ENCODE peak calls at places on chromosomes 6 and 20, in ten cellular contexts. A is H9; T is activated effector memory CD4-positive, alpha-beta T cell treated with Interleukin-2 at 50 U/mL for 16 hours; F is PC-9; I is COR-L47; W is central memory CD4-positive, alpha-beta T cell; L is NCI-H1105 treated with DMSO at 0.1 percent for 48 hours; Y is Caki2; X is left cardiac atrium; M is heart left ventricle. C is an unnamed sample.
A peak's percentile ranks its signal among the peaks of the same experiment; 100 is the strongest.

GRCh38 chr6:4355241-4355640 is 219.9 kb upstream of the ECI2 start:
- DNase-seq in A (no peak), M (no peak), I (no peak), Y (no peak), X (no peak), T (no peak), F (peak; percentile 57), W (no peak), L (no peak), C (no peak)

GRCh38 chr6:107491059-107491609 is 1.2 kb downstream of the SOBP start:
- DNase-seq in F (no peak), L (peak; percentile 70), T (no peak), W (no peak), Y (no peak), M (peak; percentile 79), A (peak; percentile 64), X (peak; percentile 82), I (peak; percentile 19), C (no peak)

GRCh38 chr6:3260296-3260695 is 1.5 kb downstream of the PSMG4 start:
- DNase-seq in I (no peak), W (no peak), Y (no peak), M (no peak), L (no peak), F (no peak), T (no peak), X (no peak), A (no peak), C (no peak)

GRCh38 chr6:8180327-8181161 is 78.2 kb upstream of the EEF1E1 start:
- DNase-seq in L (no peak), I (no peak), X (no peak), T (no peak), W (no peak), Y (peak; percentile 98), F (peak; percentile 42), A (peak; percentile 51), M (no peak), C (no peak)

GRCh38 chr20:34473262-34473883 is 42.8 kb upstream of the DYNLRB1 start:
- DNase-seq in X (peak; percentile 50), F (no peak), A (peak; percentile 56), M (peak; percentile 44), I (peak; percentile 38), L (peak; percentile 10), Y (peak; percentile 51), W (no peak), T (no peak), C (no peak)

GRCh38 chr20:41078329-41078728 is 49.7 kb downstream of the TOP1 start:
- DNase-seq in X (no peak), L (peak; percentile 33), M (peak; percentile 13), Y (peak; percentile 51), F (peak; percentile 88), A (no peak), I (no peak), W (no peak), T (no peak), C (no peak)

GRCh38 chr6:76876922-76877553 is 586.3 kb downstream of the HTR1B start:
- DNase-seq in I (no peak), T (no peak), M (peak; percentile 19), F (peak; percentile 49), A (peak; percentile 84), Y (peak; percentile 64), X (peak; percentile 16), L (peak; percentile 79), W (no peak), C (peak; percentile 66)

GRCh38 chr20:47610945-47611250 is 109.2 kb downstream of the NCOA3 start:
- DNase-seq in L (no peak), A (no peak), X (no peak), T (no peak), M (no peak), F (no peak), I (no peak), Y (no peak), W (no peak), C (no peak)

GRCh38 chr20:21251278-21251677 is 51.9 kb upstream of the XRN2 start:
- DNase-seq in I (no peak), A (no peak), W (no peak), F (no peak), M (no peak), X (no peak), Y (no peak), L (no peak), T (no peak), C (no peak)

GRCh38 chr6:3997144-3997770 is 81.7 kb downstream of the FAM217A start:
- DNase-seq in M (no peak), F (no peak), X (no peak), W (no peak), I (no peak), A (no peak), L (no peak), Y (no peak), T (no peak), C (no peak)

GRCh38 chr6:169121013-169121412 is 132.6 kb downstream of the THBS2 start:
- DNase-seq in A (no peak), T (no peak), F (no peak), X (no peak), M (no peak), Y (no peak), I (no peak), W (no peak), L (no peak), C (no peak)

GRCh38 chr6:39681566-39682250 is 43.5 kb downstream of the KIF6 start:
- DNase-seq in F (no peak), L (no peak), M (no peak), I (no peak), X (no peak), Y (no peak), A (no peak), T (no peak), W (no peak), C (no peak)

GRCh38 chr6:84776392-84776791 is 12.0 kb upstream of the TBX18 start:
- DNase-seq in M (no peak), W (no peak), X (no peak), T (no peak), I (no peak), L (no peak), F (no peak), Y (no peak), A (no peak), C (no peak)

GRCh38 chr6:140275725-140276124 is 901.3 kb upstream of the CITED2 start:
- DNase-seq in Y (no peak), X (no peak), F (no peak), T (no peak), M (no peak), I (no peak), W (no peak), A (no peak), L (no peak), C (no peak)

GRCh38 chr20:63708301-63709148 is 686 bp downstream of the ZGPAT start:
- DNase-seq in T (no peak), M (peak; percentile 12), F (peak; percentile 33), A (peak; percentile 28), W (no peak), I (no peak), Y (no peak), X (no peak), L (no peak), C (peak; percentile 89)

GRCh38 chr20:24693466-24694156 is 224.2 kb downstream of the SYNDIG1 start:
- DNase-seq in A (peak; percentile 10), Y (no peak), T (no peak), F (no peak), X (no peak), M (no peak), I (no peak), W (no peak), L (no peak), C (no peak)

GRCh38 chr6:143998686-143999085 is 9.4 kb downstream of the PLAGL1 start:
- DNase-seq in A (no peak), F (no peak), L (no peak), M (no peak), I (no peak), W (no peak), X (no peak), T (no peak), Y (no peak), C (no peak)

GRCh38 chr6:157878039-157878438 is 55.0 kb downstream of the SNX9 start:
- DNase-seq in Y (no peak), W (no peak), X (no peak), I (no peak), L (no peak), A (no peak), T (no peak), M (no peak), F (no peak), C (no peak)

GRCh38 chr6:166677941-166678340 is 50.9 kb upstream of the RPS6KA2 start:
- DNase-seq in W (no peak), A (no peak), L (no peak), I (no peak), F (no peak), Y (no peak), T (no peak), X (no peak), M (no peak), C (no peak)

GRCh38 chr6:143064996-143065683 is 4.5 kb downstream of the AIG1 start:
- DNase-seq in Y (peak; percentile 72), F (peak; percentile 90), L (no peak), T (no peak), X (no peak), I (no peak), A (no peak), W (no peak), M (no peak), C (no peak)

GRCh38 chr6:111623046-111623718 is 17.5 kb upstream of the TRAF3IP2 start:
- DNase-seq in F (no peak), A (no peak), Y (no peak), L (no peak), T (no peak), I (no peak), X (peak; percentile 33), M (no peak), W (no peak), C (no peak)

GRCh38 chr6:106511274-106512047 is 117.8 kb downstream of the RTN4IP1 start:
- DNase-seq in I (no peak), T (no peak), Y (peak; percentile 67), W (peak; percentile 24), F (peak; percentile 57), X (peak; percentile 25), A (peak; percentile 58), L (peak; percentile 15), M (no peak), C (no peak)

GRCh38 chr6:128499079-128499705 is 21.2 kb downstream of the PTPRK start:
- DNase-seq in T (no peak), I (no peak), M (no peak), X (no peak), F (peak; percentile 77), L (no peak), Y (no peak), W (no peak), A (no peak), C (no peak)

GRCh38 chr6:31143148-31143547 is 4.3 kb upstream of the PSORS1C2 start:
- DNase-seq in T (no peak), X (peak; percentile 81), F (no peak), A (peak; percentile 92), M (peak; percentile 75), L (no peak), I (no peak), W (no peak), Y (peak; percentile 92), C (no peak)

GRCh38 chr20:46311039-46311650 is 2.8 kb upstream of the CDH22 start:
- DNase-seq in W (no peak), Y (no peak), A (no peak), X (no peak), I (no peak), L (no peak), F (no peak), M (no peak), T (no peak), C (no peak)

GRCh38 chr6:101294676-101295075 is 98.8 kb upstream of the GRIK2 start:
- DNase-seq in F (no peak), I (no peak), W (no peak), X (no peak), M (no peak), L (no peak), T (no peak), A (no peak), Y (peak; percentile 18), C (no peak)

GRCh38 chr20:11204926-11205768 is 531.3 kb upstream of the JAG1 start:
- DNase-seq in X (peak; percentile 69), I (peak; percentile 55), T (no peak), Y (peak; percentile 78), L (peak; percentile 59), A (peak; percentile 69), W (no peak), F (no peak), M (peak; percentile 72), C (no peak)

GRCh38 chr6:168877821-168878282 is 375.8 kb downstream of the THBS2 start:
- DNase-seq in Y (peak; percentile 10), F (peak; percentile 81), W (no peak), A (no peak), L (peak; percentile 74), M (no peak), I (peak; percentile 40), T (no peak), X (no peak), C (no peak)

C was measured in RWPE2.